ENCODE peak calls at places on chromosomes 4 and X, in eight cellular contexts. R is IMR-90; U is tibial artery; D is activated naive CD4-positive, alpha-beta T cell treated with anti-CD3 and anti-CD28 coated beads, Interleukin-2, amount 50 U/mL, for 16 hours; E is epithelial cell of esophagus; K is HT1080; H is endothelial cell of umbilical vein; X is mucosa of descending colon. I is an unnamed sample.

GRCh38 chr4:139015948-139016451 is 419 bp downstream of the NOCT start:
- DNase-seq in R (peak), U (peak), D (no peak), E (no peak), K (peak), H (peak), X (peak), I (no peak)

GRCh38 chr4:90126805-90127204 is 389 bp upstream of the CCSER1 start:
- DNase-seq in R (no peak), U (no peak), D (no peak), E (no peak), K (no peak), H (no peak), X (no peak), I (no peak)

GRCh38 chr4:90159193-90159592 is 32.0 kb downstream of the CCSER1 start:
- DNase-seq in R (no peak), U (no peak), D (no peak), E (peak), K (peak), H (peak), X (no peak), I (no peak)

GRCh38 chrX:98627645-98628044 is 1743.9 kb downstream of the RPA4 start:
- DNase-seq in R (no peak), U (no peak), D (no peak), E (no peak), K (no peak), H (no peak), X (no peak), I (no peak)

GRCh38 chrX:112513154-112513553 is 166.6 kb downstream of the LHFPL1 start:
- DNase-seq in R (peak), U (no peak), D (no peak), E (peak), K (no peak), H (no peak), X (no peak), I (no peak)

GRCh38 chrX:115177941-115178340 is 11.3 kb upstream of the RBMXL3 start:
- DNase-seq in R (peak), U (no peak), D (no peak), E (peak), K (peak), H (no peak), X (no peak), I (no peak)

GRCh38 chrX:68880846-68881513 is 52.2 kb downstream of the EFNB1 start:
- DNase-seq in R (no peak), U (no peak), D (no peak), E (no peak), K (no peak), H (no peak), X (no peak), I (no peak)

GRCh38 chr4:146193628-146194027 is 18.1 kb downstream of the LSM6 start:
- DNase-seq in R (no peak), U (no peak), D (no peak), E (no peak), K (no peak), H (no peak), X (no peak), I (no peak)

GRCh38 chr4:107631568-107631967 is 88.5 kb downstream of the PAPSS1 start:
- DNase-seq in R (no peak), U (no peak), D (no peak), E (no peak), K (no peak), H (no peak), X (no peak), I (no peak)

GRCh38 chrX:72107320-72107719 is 24.4 kb downstream of the RTL5 start:
- DNase-seq in R (peak), U (no peak), D (no peak), E (peak), K (peak), H (no peak), X (no peak), I (no peak)

GRCh38 chr4:115871596-115871995 is 758.2 kb upstream of the NDST4 start:
- DNase-seq in R (no peak), U (no peak), D (no peak), E (no peak), K (no peak), H (no peak), X (no peak), I (no peak)

GRCh38 chr4:97998203-97998602 is 145.1 kb downstream of the STPG2 start:
- DNase-seq in R (no peak), U (no peak), D (no peak), E (peak), K (no peak), H (no peak), X (no peak), I (no peak)

GRCh38 chrX:24100713-24101112 is 46.0 kb downstream of the EIF2S3 start:
- DNase-seq in R (peak), U (no peak), D (no peak), E (no peak), K (no peak), H (peak), X (no peak), I (no peak)

GRCh38 chr4:113436360-113436759 is 325.2 kb downstream of the CAMK2D start:
- DNase-seq in R (peak), U (no peak), D (no peak), E (no peak), K (peak), H (peak), X (peak), I (no peak)

GRCh38 chr4:26288308-26288982 is 32.4 kb upstream of the RBPJ start:
- DNase-seq in R (peak), U (no peak), D (no peak), E (peak), K (peak), H (no peak), X (no peak), I (no peak)

GRCh38 chrX:133434197-133434820 is 19.0 kb upstream of the GPC4 start:
- DNase-seq in R (no peak), U (no peak), D (no peak), E (no peak), K (peak), H (no peak), X (no peak), I (no peak)

GRCh38 chr4:38601244-38601915 is 62.6 kb upstream of the KLF3 start:
- DNase-seq in R (peak), U (peak), D (no peak), E (peak), K (peak), H (peak), X (no peak), I (no peak)

GRCh38 chrX:30935985-30936384 is 46.9 kb upstream of the TAB3 start:
- DNase-seq in R (peak), U (no peak), D (no peak), E (peak), K (peak), H (peak), X (peak), I (no peak)

GRCh38 chr4:109440948-109441347 is 7.3 kb downstream of the SEC24B start:
- DNase-seq in R (no peak), U (no peak), D (no peak), E (peak), K (no peak), H (peak), X (no peak), I (no peak)

GRCh38 chrX:40511258-40511657 is 69.5 kb upstream of the ATP6AP2 start:
- DNase-seq in R (no peak), U (no peak), D (no peak), E (no peak), K (no peak), H (no peak), X (no peak), I (no peak)

GRCh38 chrX:38166478-38167083 is 54.1 kb downstream of the SRPX start:
- DNase-seq in R (peak), U (no peak), D (no peak), E (peak), K (no peak), H (peak), X (peak), I (no peak)

GRCh38 chr4:26812049-26812729 is 48.5 kb upstream of the STIM2 start:
- DNase-seq in R (no peak), U (no peak), D (no peak), E (peak), K (peak), H (peak), X (no peak), I (no peak)

GRCh38 chr4:154642361-154642760 is 29.9 kb upstream of the FGG start:
- DNase-seq in R (no peak), U (no peak), D (no peak), E (peak), K (peak), H (no peak), X (no peak), I (no peak)

GRCh38 chrX:8815460-8816065 is 14.4 kb upstream of the FAM9A start:
- DNase-seq in R (peak), U (no peak), D (no peak), E (peak), K (peak), H (peak), X (peak), I (no peak)

GRCh38 chrX:103710609-103711008 is at the start of gene TMEM31:
- DNase-seq in R (no peak), U (no peak), D (no peak), E (no peak), K (no peak), H (no peak), X (no peak), I (no peak)

GRCh38 chr4:86816463-86817107 is 32.6 kb downstream of the SLC10A6 start:
- DNase-seq in R (peak), U (peak), D (no peak), E (no peak), K (no peak), H (no peak), X (no peak), I (peak)

GRCh38 chr4:86967798-86968197 is 33.0 kb downstream of the AFF1 start:
- DNase-seq in R (peak), U (no peak), D (no peak), E (peak), K (no peak), H (no peak), X (no peak), I (no peak)

GRCh38 chr4:98603683-98604573 is 54.5 kb downstream of the TSPAN5 start:
- DNase-seq in R (peak), U (no peak), D (no peak), E (no peak), K (no peak), H (no peak), X (no peak), I (no peak)

GRCh38 chrX:40108959-40109287 is 11.2 kb upstream of the BCOR start:
- DNase-seq in R (peak), U (no peak), D (peak), E (peak), K (peak), H (peak), X (peak), I (no peak)